ENCODE peak calls at places on chromosomes 3 and 15, in nine cellular contexts. One of them, this sample, is unnamed.

GRCh38 chr3:150419076-150419868 is 11.2 kb downstream of the TSC22D2 start:
- DNase-seq in GOT3: no peak
- DNase-seq in activated CD8-positive, alpha-beta memory T cell treated with anti-CD3 and anti-CD28 coated beads for 24 hours: no peak
- DNase-seq in AG10803: no peak
- DNase-seq in T-helper 1 cell: no peak
- DNase-seq in activated CD4-positive, alpha-beta T cell treated with anti-CD3 and anti-CD28 coated beads, Interleukin-2, amount 50 U/mL, for 1 hour: no peak
- DNase-seq in neuronal stem cell: no peak
- DNase-seq in AG09319: no peak
- DNase-seq in AG08395: no peak
- DNase-seq in this sample: no peak

GRCh38 chr15:71773206-71773859 is 37.0 kb upstream of the NR2E3 start:
- DNase-seq in GOT3: no peak
- DNase-seq in AG10803: no peak
- DNase-seq in T-helper 1 cell: no peak
- DNase-seq in activated CD4-positive, alpha-beta T cell treated with anti-CD3 and anti-CD28 coated beads, Interleukin-2, amount 50 U/mL, for 1 hour: no peak
- DNase-seq in activated CD8-positive, alpha-beta memory T cell treated with anti-CD3 and anti-CD28 coated beads for 24 hours: no peak
- DNase-seq in AG09319: no peak
- DNase-seq in AG08395: no peak
- DNase-seq in neuronal stem cell: no peak
- DNase-seq in this sample: no peak

GRCh38 chr15:48354694-48355303 is 23.6 kb downstream of the DUT start:
- DNase-seq in AG08395: no peak
- DNase-seq in T-helper 1 cell: no peak
- DNase-seq in neuronal stem cell: no peak
- DNase-seq in activated CD8-positive, alpha-beta memory T cell treated with anti-CD3 and anti-CD28 coated beads for 24 hours: no peak
- DNase-seq in activated CD4-positive, alpha-beta T cell treated with anti-CD3 and anti-CD28 coated beads, Interleukin-2, amount 50 U/mL, for 1 hour: no peak
- DNase-seq in GOT3: no peak
- DNase-seq in AG09319: no peak
- DNase-seq in AG10803: peak; percentile 57
- DNase-seq in this sample: no peak

GRCh38 chr15:79160211-79160610 is 69.6 kb upstream of the RASGRF1 start:
- DNase-seq in GOT3: no peak
- DNase-seq in activated CD4-positive, alpha-beta T cell treated with anti-CD3 and anti-CD28 coated beads, Interleukin-2, amount 50 U/mL, for 1 hour: no peak
- DNase-seq in activated CD8-positive, alpha-beta memory T cell treated with anti-CD3 and anti-CD28 coated beads for 24 hours: no peak
- DNase-seq in AG08395: no peak
- DNase-seq in AG10803: no peak
- DNase-seq in T-helper 1 cell: no peak
- DNase-seq in neuronal stem cell: no peak
- DNase-seq in AG09319: peak; percentile 7
- DNase-seq in this sample: no peak

GRCh38 chr15:29172742-29173725 is 96.6 kb downstream of the NSMCE3 start:
- DNase-seq in GOT3: no peak
- DNase-seq in AG08395: no peak
- DNase-seq in activated CD8-positive, alpha-beta memory T cell treated with anti-CD3 and anti-CD28 coated beads for 24 hours: no peak
- DNase-seq in AG10803: no peak
- DNase-seq in AG09319: no peak
- DNase-seq in neuronal stem cell: no peak
- DNase-seq in activated CD4-positive, alpha-beta T cell treated with anti-CD3 and anti-CD28 coated beads, Interleukin-2, amount 50 U/mL, for 1 hour: no peak
- DNase-seq in T-helper 1 cell: no peak
- DNase-seq in this sample: no peak

GRCh38 chr3:135240426-135240825 is 445.4 kb downstream of the EPHB1 start:
- DNase-seq in AG08395: no peak
- DNase-seq in GOT3: no peak
- DNase-seq in AG09319: no peak
- DNase-seq in AG10803: no peak
- DNase-seq in activated CD4-positive, alpha-beta T cell treated with anti-CD3 and anti-CD28 coated beads, Interleukin-2, amount 50 U/mL, for 1 hour: no peak
- DNase-seq in T-helper 1 cell: no peak
- DNase-seq in activated CD8-positive, alpha-beta memory T cell treated with anti-CD3 and anti-CD28 coated beads for 24 hours: no peak
- DNase-seq in neuronal stem cell: no peak
- DNase-seq in this sample: no peak

GRCh38 chr3:174440350-174440716 is 418.8 kb upstream of the NAALADL2 start:
- DNase-seq in neuronal stem cell: no peak
- DNase-seq in activated CD4-positive, alpha-beta T cell treated with anti-CD3 and anti-CD28 coated beads, Interleukin-2, amount 50 U/mL, for 1 hour: no peak
- DNase-seq in GOT3: no peak
- DNase-seq in activated CD8-positive, alpha-beta memory T cell treated with anti-CD3 and anti-CD28 coated beads for 24 hours: no peak
- DNase-seq in AG08395: peak; percentile 12
- DNase-seq in AG10803: peak; percentile 82
- DNase-seq in T-helper 1 cell: no peak
- DNase-seq in AG09319: peak; percentile 34
- DNase-seq in this sample: no peak

GRCh38 chr3:186757686-186758220 is 25.6 kb upstream of the EIF4A2 start:
- DNase-seq in AG10803: no peak
- DNase-seq in neuronal stem cell: no peak
- DNase-seq in activated CD4-positive, alpha-beta T cell treated with anti-CD3 and anti-CD28 coated beads, Interleukin-2, amount 50 U/mL, for 1 hour: no peak
- DNase-seq in activated CD8-positive, alpha-beta memory T cell treated with anti-CD3 and anti-CD28 coated beads for 24 hours: no peak
- DNase-seq in T-helper 1 cell: no peak
- DNase-seq in GOT3: no peak
- DNase-seq in AG09319: no peak
- DNase-seq in AG08395: no peak
- DNase-seq in this sample: no peak

GRCh38 chr3:46742992-46743391 is 25.3 kb upstream of the PRSS50 start:
- DNase-seq in activated CD8-positive, alpha-beta memory T cell treated with anti-CD3 and anti-CD28 coated beads for 24 hours: no peak
- DNase-seq in AG10803: no peak
- DNase-seq in neuronal stem cell: no peak
- DNase-seq in GOT3: no peak
- DNase-seq in T-helper 1 cell: no peak
- DNase-seq in AG09319: no peak
- DNase-seq in AG08395: no peak
- DNase-seq in activated CD4-positive, alpha-beta T cell treated with anti-CD3 and anti-CD28 coated beads, Interleukin-2, amount 50 U/mL, for 1 hour: no peak
- DNase-seq in this sample: no peak

GRCh38 chr3:50602675-50603191 is 8.8 kb downstream of the CISH start:
- DNase-seq in AG09319: no peak
- DNase-seq in neuronal stem cell: no peak
- DNase-seq in activated CD8-positive, alpha-beta memory T cell treated with anti-CD3 and anti-CD28 coated beads for 24 hours: no peak
- DNase-seq in AG08395: no peak
- DNase-seq in GOT3: no peak
- DNase-seq in T-helper 1 cell: no peak
- DNase-seq in AG10803: no peak
- DNase-seq in activated CD4-positive, alpha-beta T cell treated with anti-CD3 and anti-CD28 coated beads, Interleukin-2, amount 50 U/mL, for 1 hour: no peak
- DNase-seq in this sample: no peak

GRCh38 chr15:51270706-51271105 is 67.7 kb downstream of the CYP19A1 start:
- DNase-seq in AG09319: no peak
- DNase-seq in GOT3: no peak
- DNase-seq in T-helper 1 cell: no peak
- DNase-seq in AG08395: no peak
- DNase-seq in activated CD4-positive, alpha-beta T cell treated with anti-CD3 and anti-CD28 coated beads, Interleukin-2, amount 50 U/mL, for 1 hour: no peak
- DNase-seq in activated CD8-positive, alpha-beta memory T cell treated with anti-CD3 and anti-CD28 coated beads for 24 hours: no peak
- DNase-seq in AG10803: no peak
- DNase-seq in neuronal stem cell: no peak
- DNase-seq in this sample: no peak